ENCODE peak calls at places on chromosomes 13 and 19, in six cellular contexts. N is fibroblast of lung, S is PC-9, K is uterus, M is testis, J is PC-3. Y is an unnamed sample. For H3K27me3, the result is how much of the 10 kb centered on the place peaks cover.

GRCh38 chr19:18589380-18590272 is 1.0 kb downstream of the REX1BD start:
- DNase-seq in K (peak), S (peak), N (peak), J (peak), M (peak), Y (peak)

GRCh38 chr13:113599396-113599795 is 14.8 kb downstream of the TFDP1 start:
- DNase-seq in N (no peak), S (no peak), J (no peak), K (no peak), M (no peak), Y (peak)

GRCh38 chr19:49132974-49133609 is 13.7 kb downstream of the PPFIA3 start:
- DNase-seq in M (no peak), S (no peak), N (no peak), J (no peak), K (no peak), Y (peak)

GRCh38 chr13:110216006-110216402 is 91.0 kb downstream of the COL4A1 start:
- DNase-seq in N (no peak), S (no peak), K (no peak), J (no peak), M (no peak), Y (no peak)

GRCh38 chr19:7998081-7998480 is 7.4 kb downstream of the ELAVL1 start:
- DNase-seq in K (no peak), S (no peak), M (no peak), N (peak), J (no peak), Y (peak)

GRCh38 chr13:77554079-77554478 is 18.6 kb downstream of the SCEL start:
- DNase-seq in N (no peak), J (peak), S (no peak), M (no peak), K (no peak), Y (no peak)

GRCh38 chr19:13842294-13843103 is 34.4 kb upstream of the NANOS3 start:
- DNase-seq in S (peak), K (peak), M (peak), J (peak), N (peak), Y (peak)

GRCh38 chr19:45008554-45008953 is 7.3 kb downstream of the RELB start:
- DNase-seq in K (no peak), S (no peak), N (no peak), M (no peak), J (no peak), Y (no peak)

GRCh38 chr13:70960841-70961443 is 852.7 kb upstream of the KLHL1 start:
- DNase-seq in S (peak), J (peak), M (no peak), N (peak), K (no peak), Y (no peak)

GRCh38 chr13:107681611-107682010 is 533.7 kb downstream of the LIG4 start:
- DNase-seq in M (no peak), J (no peak), K (no peak), N (no peak), S (no peak), Y (no peak)

GRCh38 chr13:91284335-91284734 is 63.2 kb upstream of the MIR17HG start:
- DNase-seq in K (no peak), S (no peak), N (no peak), M (no peak), J (no peak), Y (no peak)

GRCh38 chr13:57846600-57847173 is 215.1 kb downstream of the PCDH17 start:
- DNase-seq in M (no peak), K (no peak), N (no peak), S (no peak), J (no peak), Y (no peak)

GRCh38 chr13:113096052-113096744 is 9.4 kb upstream of the F7 start:
- DNase-seq in J (no peak), N (no peak), S (no peak), M (no peak), K (no peak), Y (peak)

GRCh38 chr19:1945899-1946298 is 4.9 kb downstream of the CSNK1G2 start:
- DNase-seq in K (no peak), M (peak), N (peak), S (no peak), J (peak), Y (peak)

GRCh38 chr19:47429140-47429793 is 9.9 kb upstream of the MEIS3 start:
- DNase-seq in J (no peak), K (no peak), N (no peak), S (no peak), M (no peak), Y (no peak)

GRCh38 chr19:51127755-51128154 is 3.0 kb downstream of the SIGLEC9 start:
- DNase-seq in S (no peak), K (no peak), N (no peak), M (no peak), J (peak), Y (no peak)

GRCh38 chr19:482186-483041 is 13.9 kb upstream of the MADCAM1 start:
- DNase-seq in M (no peak), S (no peak), K (no peak), N (no peak), J (no peak), Y (no peak)

GRCh38 chr13:74771964-74772363 is 637.8 kb upstream of the KLF12 start:
- DNase-seq in K (no peak), S (no peak), M (no peak), N (peak), J (peak), Y (no peak)

GRCh38 chr19:48152552-48152951 is 17.6 kb downstream of the LIG1 start:
- DNase-seq in S (peak), M (peak), K (peak), J (peak), N (peak), Y (peak)

GRCh38 chr19:13255719-13256059 is 105.5 kb downstream of the IER2 start:
- DNase-seq in N (no peak), S (no peak), J (no peak), M (no peak), K (no peak), Y (no peak)

GRCh38 chr13:32682740-32683139 is 96.5 kb downstream of the PDS5B start:
- DNase-seq in N (no peak), J (no peak), K (no peak), S (no peak), M (no peak), Y (no peak)

GRCh38 chr13:60572003-60572792 is 175.2 kb downstream of the TDRD3 start:
- DNase-seq in J (peak), M (no peak), K (no peak), N (peak), S (peak), Y (no peak)

GRCh38 chr19:15337202-15337601 is 4.9 kb upstream of the BRD4 start:
- DNase-seq in J (peak), S (no peak), M (no peak), N (peak), K (no peak), Y (no peak)

GRCh38 chr13:50200562-50200961 is 185.3 kb downstream of the KCNRG start:
- DNase-seq in M (no peak), S (no peak), N (no peak), K (no peak), J (no peak), Y (no peak)

GRCh38 chr19:8610041-8610927 is at the start of gene ADAMTS10:
- DNase-seq in S (no peak), J (no peak), M (no peak), N (peak), K (peak), Y (peak)

GRCh38 chr13:62626771-62627170 is 1211.1 kb upstream of the PCDH20 start:
- DNase-seq in N (no peak), S (no peak), J (peak), M (peak), K (no peak), Y (no peak)
- TF ChIP-seq CTCF in N (peak), S (no peak), J (peak), M (peak), K (no peak), Y (no peak)

DNA sequence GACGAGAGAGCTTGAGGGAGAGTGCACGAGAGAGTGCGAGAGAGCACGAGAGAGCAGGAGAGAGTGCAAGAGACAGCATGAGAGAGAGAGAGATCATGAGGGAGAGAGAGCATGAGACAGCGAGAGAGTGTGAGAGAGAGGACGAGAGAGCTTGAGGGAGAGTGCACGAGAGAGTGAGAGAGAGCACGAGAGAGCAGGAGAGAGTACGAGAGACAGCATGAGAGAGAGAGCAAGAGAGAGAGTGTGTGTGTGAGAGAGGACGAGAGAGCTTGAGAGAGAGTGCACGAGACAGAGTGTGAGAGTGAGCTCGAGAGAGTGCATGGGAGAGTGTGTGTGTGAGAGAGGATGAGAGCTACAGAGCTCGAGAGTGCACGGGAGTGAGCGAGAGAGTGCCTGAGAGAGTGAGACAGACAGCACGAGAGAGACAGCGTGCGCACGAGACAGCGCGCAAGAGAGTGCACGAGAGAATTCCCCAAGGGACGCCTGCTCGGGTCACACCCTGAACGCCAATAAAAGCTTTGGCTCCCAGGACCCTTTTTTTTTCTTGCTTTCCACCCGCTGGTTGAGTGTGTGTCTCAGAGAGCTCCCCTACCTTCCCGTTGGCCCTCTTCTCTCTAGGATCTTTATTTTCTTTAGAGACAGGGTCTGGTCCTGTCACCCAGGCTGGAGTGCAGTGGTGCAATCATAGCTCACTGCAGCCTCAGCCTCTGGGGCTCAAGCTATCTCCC is 3.7 kb downstream of the CD70 start:
- DNase-seq in M (no peak), N (no peak), S (no peak), J (no peak), K (no peak), Y (no peak)
- H3K27me3 ChIP-seq in M (under half), N (under half), S (under half), J (half or more), K (under half), Y (under half)

DNA sequence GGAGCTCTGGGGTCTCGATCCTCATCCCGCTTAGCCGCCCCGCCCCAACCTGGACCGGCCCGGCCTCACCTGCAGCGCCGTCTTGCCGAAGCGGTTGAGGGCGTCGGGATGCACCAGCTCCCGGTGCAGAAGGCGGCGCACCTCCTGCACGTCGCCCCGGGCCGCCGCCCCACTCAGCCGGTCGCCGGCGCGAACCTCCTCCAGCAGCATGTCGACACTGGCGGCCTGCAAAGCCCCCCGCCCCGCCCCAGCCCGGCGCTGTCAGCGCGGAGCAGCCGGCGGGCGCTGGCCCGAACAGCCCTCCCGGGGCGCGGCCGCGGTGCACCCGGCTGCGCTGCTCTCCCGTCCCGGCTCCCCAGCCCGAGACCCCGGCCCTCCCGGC is 344 bp downstream of the CDKN2D start:
- DNase-seq in K (no peak), S (no peak), N (no peak), M (no peak), J (peak), Y (peak)
- TF ChIP-seq CTCF in K (no peak), S (no peak), N (no peak), M (no peak), J (no peak), Y (no peak)

GRCh38 chr19:3873151-3873550 is 4.3 kb upstream of the ZFR2 start:
- DNase-seq in J (no peak), N (no peak), M (no peak), K (no peak), S (no peak), Y (no peak)

GRCh38 chr19:3867971-3868769 is 668 bp downstream of the ZFR2 start:
- DNase-seq in J (no peak), M (no peak), N (no peak), S (no peak), K (no peak), Y (no peak)

GRCh38 chr19:3866798-3867638 is 1.8 kb downstream of the ZFR2 start:
- DNase-seq in J (no peak), K (no peak), N (no peak), M (no peak), S (no peak), Y (no peak)

GRCh38 chr19:3863648-3864047 is 5.2 kb downstream of the ZFR2 start:
- DNase-seq in N (no peak), M (no peak), K (no peak), S (no peak), J (no peak), Y (no peak)

DNA sequence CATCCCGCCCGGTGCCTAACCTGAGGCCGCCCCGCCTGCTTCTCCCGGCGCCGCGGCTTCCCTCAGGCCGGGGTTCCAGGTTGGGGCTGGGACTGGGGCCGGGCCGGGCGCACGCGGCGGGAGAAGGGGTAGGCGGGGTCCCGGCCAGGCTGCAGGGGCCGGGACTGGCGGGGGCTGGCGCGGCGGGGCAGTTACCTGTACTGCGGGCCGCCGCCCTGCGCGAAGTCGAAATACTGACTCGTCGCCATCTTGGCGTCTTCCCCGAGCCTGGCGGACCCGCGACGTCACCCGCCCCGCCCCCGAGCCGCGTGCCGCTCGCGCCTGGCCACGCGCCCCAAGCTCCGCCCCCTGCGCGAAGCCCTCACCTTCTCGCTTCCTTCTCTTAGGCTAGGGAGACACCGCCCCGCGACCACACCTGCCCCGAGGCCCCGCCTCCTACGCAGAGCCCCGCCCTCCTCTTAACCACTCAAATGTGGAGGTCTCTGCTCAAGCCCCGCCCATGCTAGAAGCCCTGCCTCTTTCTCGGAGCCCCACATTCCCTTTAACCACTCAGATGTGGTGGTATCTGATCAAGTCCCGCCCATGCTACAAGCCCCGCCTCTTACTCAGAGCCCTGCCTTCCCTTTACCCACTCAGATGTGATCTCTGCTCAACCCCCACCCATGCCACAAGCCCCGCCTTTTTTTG is at the start of gene ZFR2:
- DNase-seq in J (no peak), K (no peak), M (peak), N (no peak), S (no peak), Y (no peak)
- H3K27me3 ChIP-seq in J (under half), K (under half), M (under half), N (under half), S (under half), Y (under half)

GRCh38 chr13:51731759-51732158 is 72.2 kb downstream of the DHRS12 start:
- DNase-seq in J (peak), S (no peak), N (peak), K (no peak), M (no peak), Y (no peak)
- TF ChIP-seq CTCF in J (peak), S (peak), N (peak), K (peak), M (peak), Y (peak)